ENCODE peak calls at places on chromosome 5, in nine cellular contexts. B, S, D, E, X, V, T, A and F are unnamed samples.

GRCh38 chr5:115068239-115069086 is 101.2 kb downstream of the TRIM36 start:
- DNase-seq in B (no peak), S (no peak), D (no peak), E (no peak), X (no peak), V (no peak), T (no peak), A (no peak), F (no peak)

GRCh38 chr5:131545856-131546255 is 89.2 kb downstream of the RAPGEF6 start:
- DNase-seq in B (no peak), S (no peak), D (no peak), E (no peak), X (no peak), V (no peak), T (no peak), A (no peak), F (no peak)

GRCh38 chr5:102528600-102528999 is 29.8 kb upstream of the SLCO6A1 start:
- DNase-seq in B (no peak), S (no peak), D (no peak), E (no peak), X (no peak), V (no peak), T (no peak), A (no peak), F (no peak)

GRCh38 chr5:180990889-180991257 is 2.2 kb downstream of the BTNL3 start:
- DNase-seq in B (no peak), S (no peak), D (no peak), E (no peak), X (no peak), V (no peak), T (no peak), A (no peak), F (no peak)

GRCh38 chr5:138647261-138647788 is 72.1 kb upstream of the HSPA9 start:
- DNase-seq in B (no peak), S (no peak), D (no peak), E (no peak), X (no peak), V (no peak), T (no peak), A (no peak), F (no peak)

GRCh38 chr5:11904270-11904906 is at the start of gene CTNND2:
- DNase-seq in B (no peak), S (no peak), D (no peak), E (no peak), X (peak; percentile 85), V (peak; percentile 87), T (peak; percentile 23), A (peak; percentile 86), F (no peak)

GRCh38 chr5:32735512-32735911 is 24.4 kb downstream of the NPR3 start:
- DNase-seq in B (no peak), S (no peak), D (no peak), E (no peak), X (no peak), V (no peak), T (no peak), A (no peak), F (no peak)

GRCh38 chr5:1131191-1131621 is 19.3 kb upstream of the SLC12A7 start:
- DNase-seq in B (no peak), S (no peak), D (no peak), E (no peak), X (no peak), V (no peak), T (no peak), A (no peak), F (no peak)

GRCh38 chr5:135208555-135209494 is 174.8 kb upstream of the PITX1 start:
- DNase-seq in B (peak; percentile 73), S (no peak), D (peak; percentile 94), E (peak; percentile 15), X (peak; percentile 30), V (peak; percentile 37), T (no peak), A (no peak), F (peak; percentile 79)

GRCh38 chr5:88858392-88858791 is 24.6 kb downstream of the MEF2C start:
- DNase-seq in B (no peak), S (no peak), D (no peak), E (no peak), X (no peak), V (no peak), T (no peak), A (no peak), F (no peak)

GRCh38 chr5:170254056-170254455 is 21.3 kb downstream of the C5orf58 start:
- DNase-seq in B (no peak), S (no peak), D (no peak), E (peak; percentile 67), X (no peak), V (no peak), T (no peak), A (no peak), F (no peak)

GRCh38 chr5:36734422-36734821 is 128.0 kb downstream of the SLC1A3 start:
- DNase-seq in B (no peak), S (no peak), D (no peak), E (no peak), X (no peak), V (peak; percentile 19), T (peak; percentile 33), A (no peak), F (no peak)

GRCh38 chr5:95084757-95085156 is 200.1 kb downstream of the MCTP1 start:
- DNase-seq in B (no peak), S (no peak), D (no peak), E (no peak), X (no peak), V (no peak), T (no peak), A (no peak), F (no peak)

GRCh38 chr5:154498597-154499393 is 20.8 kb upstream of the HAND1 start:
- DNase-seq in B (no peak), S (no peak), D (no peak), E (no peak), X (no peak), V (no peak), T (no peak), A (no peak), F (no peak)

GRCh38 chr5:2538169-2538568 is 213.3 kb downstream of the IRX2 start:
- DNase-seq in B (no peak), S (no peak), D (no peak), E (no peak), X (peak; percentile 51), V (peak; percentile 21), T (peak; percentile 8), A (peak; percentile 41), F (no peak)

GRCh38 chr5:57598756-57599155 is 116.1 kb upstream of the ACTBL2 start:
- DNase-seq in B (peak; percentile 1), S (no peak), D (peak; percentile 15), E (no peak), X (no peak), V (no peak), T (no peak), A (no peak), F (no peak)

GRCh38 chr5:181217111-181217804 is 5.8 kb upstream of the TRIM41 start:
- DNase-seq in B (no peak), S (peak; percentile 74), D (no peak), E (no peak), X (peak; percentile 82), V (peak; percentile 68), T (peak; percentile 80), A (peak; percentile 71), F (peak; percentile 80)

GRCh38 chr5:78490709-78491485 is 130.5 kb downstream of the SCAMP1 start:
- DNase-seq in B (no peak), S (no peak), D (no peak), E (no peak), X (no peak), V (no peak), T (no peak), A (no peak), F (no peak)

GRCh38 chr5:171428168-171428658 is 8.8 kb downstream of the FGF18 start:
- DNase-seq in B (no peak), S (peak; percentile 38), D (no peak), E (no peak), X (peak; percentile 17), V (no peak), T (no peak), A (no peak), F (peak; percentile 11)